ENCODE peak calls at places on chromosomes 11 and 22, in five cellular contexts. A is WERI-Rb-1, D is brain microvascular endothelial cell, U is A549, M is adrenal gland. N is an unnamed sample.

GRCh38 chr11:45092901-45093760 is 53.3 kb upstream of the PRDM11 start:
- DNase-seq in D (peak), A (peak), M (peak), U (no peak), N (peak)

GRCh38 chr11:134535029-134536025 is 123.3 kb upstream of the B3GAT1 start:
- DNase-seq in U (no peak), M (no peak), D (no peak), A (peak), N (no peak)

GRCh38 chr22:27461470-27461869 is 340.1 kb downstream of the MN1 start:
- DNase-seq in A (no peak), D (peak), M (no peak), U (peak), N (peak)

GRCh38 chr11:74925281-74925680 is 23.6 kb downstream of the XRRA1 start:
- DNase-seq in A (no peak), M (no peak), U (no peak), D (no peak), N (peak)

GRCh38 chr11:6413791-6414231 is 5.1 kb downstream of the APBB1 start:
- DNase-seq in U (no peak), M (no peak), D (no peak), A (no peak), N (no peak)

GRCh38 chr11:10428453-10428852 is 26.6 kb upstream of the AMPD3 start:
- DNase-seq in U (no peak), D (no peak), M (no peak), A (no peak), N (no peak)

GRCh38 chr11:96337541-96338530 is 5.2 kb downstream of the MAML2 start:
- DNase-seq in A (peak), U (no peak), M (peak), D (no peak), N (peak)

GRCh38 chr11:2762451-2762850 is 62.7 kb upstream of the KCNQ1OT1 start:
- DNase-seq in D (no peak), U (no peak), M (no peak), A (no peak), N (no peak)

GRCh38 chr22:48488149-48488551 is 1339.5 kb downstream of the BRD1 start:
- DNase-seq in D (no peak), A (peak), M (no peak), U (peak), N (no peak)

GRCh38 chr22:48490513-48491411 is 1336.9 kb downstream of the BRD1 start:
- DNase-seq in M (no peak), U (peak), D (no peak), A (no peak), N (no peak)

GRCh38 chr22:48486163-48486957 is 1341.3 kb downstream of the BRD1 start:
- DNase-seq in D (no peak), U (no peak), A (no peak), M (no peak), N (no peak)

GRCh38 chr22:48489551-48490512 is 1337.8 kb downstream of the BRD1 start:
- DNase-seq in U (no peak), M (no peak), A (no peak), D (no peak), N (peak)

DNA sequence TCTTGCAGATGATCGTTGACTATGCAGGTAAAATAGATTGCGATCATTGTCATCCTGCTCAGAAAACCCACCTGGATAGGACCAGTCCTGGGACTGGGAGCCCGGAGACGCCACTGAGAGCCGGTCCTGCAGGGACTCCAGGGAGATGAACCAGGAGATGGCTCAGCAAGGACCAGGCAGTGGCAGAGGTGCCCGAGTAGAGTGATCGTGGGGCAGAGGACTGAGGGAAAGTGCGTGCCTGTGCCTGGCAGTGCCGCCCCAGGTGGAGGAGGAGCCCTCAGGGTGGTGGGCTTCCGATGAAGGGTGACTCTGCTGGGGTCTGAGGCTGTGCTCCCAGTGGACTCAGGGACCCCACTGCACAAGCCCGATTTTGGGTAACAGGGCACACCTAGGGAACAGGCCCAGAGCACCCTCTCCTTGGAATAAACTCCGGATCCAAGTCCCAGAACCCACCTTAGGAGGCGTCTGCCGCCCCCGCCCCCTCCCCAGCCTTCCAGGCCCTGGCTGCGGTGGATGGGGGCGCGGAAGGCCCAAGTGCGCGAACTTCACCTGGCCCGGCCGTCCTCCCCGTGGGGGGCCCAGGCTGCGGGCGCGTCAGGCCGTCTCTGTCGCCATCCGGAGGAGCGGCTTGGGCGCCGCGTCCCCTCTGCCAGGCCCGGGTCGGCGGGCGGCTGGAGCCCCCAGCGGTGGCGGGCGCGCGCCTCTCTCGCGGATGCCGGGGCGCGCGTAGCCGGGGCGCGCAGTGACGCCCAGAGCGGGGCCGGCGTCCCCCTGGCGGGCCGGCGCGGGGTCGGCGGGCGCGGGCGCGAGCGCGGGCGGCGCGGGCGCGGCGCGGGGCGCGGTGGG is 1338.8 kb downstream of the BRD1 start:
- DNase-seq in M (no peak), U (no peak), A (peak), D (no peak), N (no peak)
- H3K4me3 ChIP-seq in M (no peak), U (no peak), A (peak), D (no peak), N (no peak)

GRCh38 chr11:14203392-14203791 is 155.6 kb downstream of the RRAS2 start:
- DNase-seq in D (no peak), A (no peak), U (no peak), M (no peak), N (no peak)

GRCh38 chr11:14202263-14203173 is 156.5 kb downstream of the RRAS2 start:
- DNase-seq in A (no peak), U (no peak), M (no peak), D (no peak), N (no peak)
- H3K4me3 ChIP-seq in A (no peak), U (no peak), M (no peak), D (no peak), N (no peak)

GRCh38 chr22:23184764-23185113 is 4.4 kb downstream of the BCR start:
- DNase-seq in U (no peak), M (no peak), D (no peak), A (peak), N (no peak)

GRCh38 chr22:23181763-23182288 is 1.5 kb downstream of the BCR start:
- DNase-seq in M (no peak), A (no peak), U (no peak), D (no peak), N (no peak)

GRCh38 chr22:23182289-23183106 is 2.2 kb downstream of the BCR start:
- DNase-seq in U (no peak), M (no peak), D (no peak), A (no peak), N (no peak)

GRCh38 chr22:23183107-23183698 is 2.9 kb downstream of the BCR start:
- DNase-seq in A (peak), U (no peak), D (peak), M (peak), N (peak)

GRCh38 chr22:23184100-23184763 is 3.9 kb downstream of the BCR start:
- DNase-seq in U (no peak), D (no peak), A (no peak), M (no peak), N (no peak)
- H3K4me3 ChIP-seq in U (no peak), D (no peak), A (peak), M (no peak), N (no peak)

GRCh38 chr11:120819003-120819402 is 204.9 kb upstream of the TBCEL start:
- DNase-seq in A (no peak), U (no peak), M (no peak), D (no peak), N (no peak)
- H3K4me3 ChIP-seq in A (no peak), U (no peak), M (no peak), D (no peak), N (no peak)

GRCh38 chr11:68032003-68032402 is 1.5 kb downstream of the NDUFS8 start:
- DNase-seq in U (no peak), D (no peak), M (no peak), A (no peak), N (no peak)
- H3K4me3 ChIP-seq in U (peak), D (no peak), M (peak), A (no peak), N (no peak)

GRCh38 chr11:77471520-77472234 is 2.2 kb downstream of the PAK1 start:
- DNase-seq in M (no peak), A (peak), D (no peak), U (peak), N (no peak)

GRCh38 chr11:77473001-77473800 is 693 bp downstream of the PAK1 start:
- DNase-seq in M (peak), A (peak), U (peak), D (no peak), N (peak)

GRCh38 chr11:77473801-77474508 is at the start of gene PAK1:
- DNase-seq in M (peak), D (peak), U (peak), A (peak), N (peak)

GRCh38 chr11:77475206-77475605 is 1.3 kb upstream of the PAK1 start:
- DNase-seq in U (no peak), M (no peak), A (no peak), D (no peak), N (no peak)

DNA sequence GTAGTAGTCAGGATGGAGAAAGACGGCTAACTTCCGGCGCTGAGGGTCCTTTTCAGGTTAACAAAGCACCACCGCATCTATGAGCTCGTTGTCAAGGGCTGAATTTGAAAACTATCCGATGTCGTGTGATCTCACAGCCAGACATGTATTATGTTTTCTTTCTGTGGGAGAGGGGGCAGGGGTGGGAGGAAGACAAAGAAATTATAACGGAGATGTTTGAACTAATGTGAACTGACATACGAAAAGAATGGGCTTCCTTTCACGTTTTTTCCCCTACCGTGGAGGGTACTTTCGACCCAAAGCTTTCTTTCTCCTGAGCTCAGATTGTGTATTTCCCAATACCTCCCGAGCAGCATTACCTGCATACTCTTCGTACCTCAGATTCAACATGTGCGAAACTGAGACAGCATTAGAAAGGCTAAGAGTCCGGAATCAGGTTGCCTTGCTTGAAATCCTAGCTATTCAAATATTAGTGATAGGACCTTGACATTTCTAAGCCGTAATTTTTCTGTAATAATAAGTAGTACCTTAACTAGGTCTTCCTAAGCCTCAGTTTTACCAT is 696 bp upstream of the PAK1 start:
- DNase-seq in D (no peak), M (no peak), A (no peak), U (no peak), N (no peak)
- H3K4me3 ChIP-seq in D (peak), M (peak), A (peak), U (peak), N (peak)

GRCh38 chr22:20957691-20958440 is 9.2 kb upstream of the AIFM3 start:
- DNase-seq in D (no peak), M (no peak), U (peak), A (peak), N (no peak)
- H3K4me3 ChIP-seq in D (peak), M (peak), U (peak), A (no peak), N (peak)

GRCh38 chr11:118885831-118886571 is 2.3 kb downstream of the CXCR5 start:
- DNase-seq in D (no peak), M (no peak), A (no peak), U (no peak), N (no peak)
- H3K4me3 ChIP-seq in D (no peak), M (no peak), A (no peak), U (no peak), N (no peak)